ENCODE peak calls at places on chromosomes 1 and 21, in nine cellular contexts. A is OCI-M1; M is PC-9; X is body of pancreas; P is sciatic nerve; T is activated naive CD4-positive, alpha-beta T cell treated with Interleukin-2 at 50 U/mL for 16 hours; H is RCC 7860; U is renal cortical epithelial cell; G is vagina. Z is an unnamed sample.

GRCh38 chr1:43366601-43367025 is 1.2 kb downstream of the ELOVL1 start:
- DNase-seq in M (peak; percentile 42), H (no peak), P (no peak), T (no peak), A (no peak), G (no peak), X (no peak), U (no peak), Z (no peak)

GRCh38 chr1:149843302-149844041 is 55.9 kb upstream of the BOLA1 start:
- DNase-seq in P (no peak), T (no peak), H (peak; percentile 6), M (peak; percentile 36), A (no peak), U (no peak), X (peak; percentile 3), G (no peak), Z (peak; percentile 18)

GRCh38 chr21:14889080-14889805 is 175.6 kb downstream of the NRIP1 start:
- DNase-seq in M (no peak), H (peak; percentile 49), A (peak; percentile 23), G (no peak), U (peak; percentile 92), X (no peak), T (no peak), P (no peak), Z (no peak)

GRCh38 chr21:45644041-45644906 is 749 bp downstream of the PCBP3 start:
- DNase-seq in M (no peak), H (no peak), T (no peak), G (no peak), P (peak; percentile 66), X (no peak), A (no peak), U (no peak), Z (no peak)

GRCh38 chr1:54970901-54971300 is 9.5 kb upstream of the TMEM61 start:
- DNase-seq in P (no peak), T (no peak), A (no peak), U (no peak), M (peak; percentile 62), X (no peak), G (peak; percentile 25), H (no peak), Z (no peak)

GRCh38 chr21:45551816-45552695 is 9.8 kb upstream of the SLC19A1 start:
- DNase-seq in G (no peak), T (peak; percentile 27), P (peak; percentile 55), U (no peak), A (no peak), M (no peak), X (no peak), H (no peak), Z (no peak)

GRCh38 chr1:228392111-228392936 is 14.3 kb downstream of the TRIM11 start:
- DNase-seq in A (no peak), X (no peak), H (peak; percentile 43), U (no peak), P (peak; percentile 45), M (no peak), G (no peak), T (no peak), Z (no peak)

GRCh38 chr1:67372136-67372535 is 58.1 kb downstream of the SERBP1 start:
- DNase-seq in G (no peak), U (peak; percentile 38), P (no peak), H (no peak), A (no peak), M (no peak), X (no peak), T (no peak), Z (no peak)

GRCh38 chr1:209493584-209493983 is 89.9 kb upstream of the CAMK1G start:
- DNase-seq in P (no peak), M (no peak), H (no peak), T (no peak), X (no peak), G (no peak), A (peak; percentile 31), U (peak; percentile 25), Z (no peak)

GRCh38 chr1:158053276-158053675 is 59.8 kb downstream of the KIRREL1 start:
- DNase-seq in U (peak; percentile 32), G (no peak), X (no peak), A (no peak), M (no peak), P (no peak), H (no peak), T (no peak), Z (peak; percentile 37)

GRCh38 chr1:15799004-15799867 is 8.2 kb downstream of the UQCRHL start:
- DNase-seq in M (peak; percentile 95), H (peak; percentile 97), T (peak; percentile 4), U (peak; percentile 98), X (peak; percentile 66), A (no peak), P (peak; percentile 73), G (no peak), Z (peak; percentile 39)

GRCh38 chr1:172719694-172720138 is 60.8 kb downstream of the FASLG start:
- DNase-seq in M (no peak), A (peak; percentile 77), U (peak; percentile 57), G (no peak), P (no peak), X (no peak), H (peak; percentile 31), T (no peak), Z (peak; percentile 75)

GRCh38 chr1:26951821-26952497 is 8.3 kb downstream of the KDF1 start:
- DNase-seq in X (no peak), T (no peak), M (no peak), P (no peak), A (no peak), G (no peak), U (no peak), H (no peak), Z (no peak)

GRCh38 chr1:149966405-149966804 is 29.7 kb upstream of the MTMR11 start:
- DNase-seq in X (no peak), G (no peak), T (no peak), H (no peak), P (no peak), A (no peak), U (no peak), M (no peak), Z (no peak)

GRCh38 chr1:59027176-59027575 is 243.3 kb upstream of the JUN start:
- DNase-seq in U (no peak), M (no peak), H (no peak), G (no peak), X (no peak), P (no peak), T (no peak), A (no peak), Z (no peak)

GRCh38 chr1:98662354-98662665 is 789 bp downstream of the SNX7 start:
- DNase-seq in H (peak; percentile 28), T (no peak), A (no peak), M (no peak), U (peak; percentile 58), G (no peak), P (no peak), X (no peak), Z (peak; percentile 24)

GRCh38 chr1:2548068-2548589 is 8.0 kb upstream of the TNFRSF14 start:
- DNase-seq in T (peak; percentile 85), M (peak; percentile 70), U (peak; percentile 53), P (peak; percentile 92), H (peak; percentile 44), X (peak; percentile 90), A (peak; percentile 89), G (no peak), Z (peak; percentile 73)

Z was measured in SK-MEL-5.